ENCODE peak calls at places on chromosomes 5 and 9, in nine cellular contexts. One of them, this sample, is unnamed.
A peak's percentile ranks its signal among the peaks of the same experiment; 100 is the strongest.

GRCh38 chr9:129336601-129337286 is 158.7 kb upstream of the IER5L start:
- DNase-seq in WTC11: peak; percentile 60
- DNase-seq in CD8-positive, alpha-beta T cell: peak; percentile 36
- DNase-seq in GM20000: peak; percentile 59
- DNase-seq in fibroblast of lung: peak; percentile 75
- DNase-seq in astrocyte of the spinal cord: peak; percentile 80
- DNase-seq in stomach: peak; percentile 67
- DNase-seq in IMR-90: peak; percentile 55
- DNase-seq in heart left ventricle: peak; percentile 43
- DNase-seq in this sample: no peak

GRCh38 chr9:752201-752600 is 89.3 kb upstream of the DMRT1 start:
- DNase-seq in fibroblast of lung: peak; percentile 97
- DNase-seq in IMR-90: peak; percentile 97
- DNase-seq in CD8-positive, alpha-beta T cell: no peak
- DNase-seq in heart left ventricle: no peak
- DNase-seq in astrocyte of the spinal cord: peak; percentile 94
- DNase-seq in stomach: no peak
- DNase-seq in WTC11: no peak
- DNase-seq in GM20000: no peak
- DNase-seq in this sample: no peak

GRCh38 chr9:129863059-129863690 is 27.9 kb downstream of the USP20 start:
- DNase-seq in IMR-90: peak; percentile 81
- DNase-seq in stomach: peak; percentile 34
- DNase-seq in WTC11: no peak
- DNase-seq in fibroblast of lung: peak; percentile 61
- DNase-seq in astrocyte of the spinal cord: peak; percentile 79
- DNase-seq in heart left ventricle: no peak
- DNase-seq in GM20000: no peak
- DNase-seq in CD8-positive, alpha-beta T cell: peak; percentile 76
- DNase-seq in this sample: no peak

GRCh38 chr5:62315376-62316049 is 9.5 kb downstream of the KIF2A start:
- DNase-seq in astrocyte of the spinal cord: no peak
- DNase-seq in IMR-90: peak; percentile 46
- DNase-seq in GM20000: no peak
- DNase-seq in CD8-positive, alpha-beta T cell: no peak
- DNase-seq in WTC11: no peak
- DNase-seq in stomach: no peak
- DNase-seq in heart left ventricle: no peak
- DNase-seq in fibroblast of lung: peak; percentile 43
- DNase-seq in this sample: no peak

GRCh38 chr9:16784002-16784401 is 86.5 kb downstream of the BNC2 start:
- DNase-seq in IMR-90: no peak
- DNase-seq in WTC11: no peak
- DNase-seq in GM20000: no peak
- DNase-seq in CD8-positive, alpha-beta T cell: no peak
- DNase-seq in heart left ventricle: no peak
- DNase-seq in stomach: no peak
- DNase-seq in fibroblast of lung: no peak
- DNase-seq in astrocyte of the spinal cord: no peak
- DNase-seq in this sample: no peak

GRCh38 chr9:130946778-130947617 is 8.0 kb upstream of the FIBCD1 start:
- DNase-seq in fibroblast of lung: peak; percentile 54
- DNase-seq in astrocyte of the spinal cord: no peak
- DNase-seq in CD8-positive, alpha-beta T cell: no peak
- DNase-seq in stomach: no peak
- DNase-seq in heart left ventricle: no peak
- DNase-seq in IMR-90: no peak
- DNase-seq in GM20000: no peak
- DNase-seq in WTC11: no peak
- DNase-seq in this sample: no peak

GRCh38 chr5:6683241-6683640 is 30.0 kb upstream of the TENT4A start:
- DNase-seq in WTC11: no peak
- DNase-seq in CD8-positive, alpha-beta T cell: no peak
- DNase-seq in fibroblast of lung: no peak
- DNase-seq in IMR-90: no peak
- DNase-seq in GM20000: no peak
- DNase-seq in astrocyte of the spinal cord: no peak
- DNase-seq in stomach: no peak
- DNase-seq in heart left ventricle: no peak
- DNase-seq in this sample: no peak

GRCh38 chr9:126166291-126166690 is 160.3 kb upstream of the MVB12B start:
- DNase-seq in fibroblast of lung: no peak
- DNase-seq in heart left ventricle: no peak
- DNase-seq in astrocyte of the spinal cord: no peak
- DNase-seq in CD8-positive, alpha-beta T cell: no peak
- DNase-seq in IMR-90: no peak
- DNase-seq in GM20000: no peak
- DNase-seq in stomach: peak; percentile 1
- DNase-seq in WTC11: no peak
- DNase-seq in this sample: no peak

GRCh38 chr9:76269789-76270188 is 124.4 kb downstream of the RFK start:
- DNase-seq in WTC11: no peak
- DNase-seq in stomach: no peak
- DNase-seq in heart left ventricle: no peak
- DNase-seq in fibroblast of lung: peak; percentile 52
- DNase-seq in IMR-90: peak; percentile 60
- DNase-seq in astrocyte of the spinal cord: peak; percentile 45
- DNase-seq in GM20000: no peak
- DNase-seq in CD8-positive, alpha-beta T cell: no peak
- DNase-seq in this sample: no peak

GRCh38 chr5:141821430-141821925 is 56.7 kb downstream of the PCDH1 start:
- DNase-seq in heart left ventricle: no peak
- DNase-seq in CD8-positive, alpha-beta T cell: no peak
- DNase-seq in GM20000: no peak
- DNase-seq in IMR-90: peak; percentile 94
- DNase-seq in astrocyte of the spinal cord: peak; percentile 69
- DNase-seq in WTC11: no peak
- DNase-seq in stomach: no peak
- DNase-seq in fibroblast of lung: peak; percentile 96
- DNase-seq in this sample: no peak

GRCh38 chr9:137666950-137667670 is 48.3 kb downstream of the EHMT1 start:
- DNase-seq in CD8-positive, alpha-beta T cell: no peak
- DNase-seq in astrocyte of the spinal cord: no peak
- DNase-seq in WTC11: peak; percentile 77
- DNase-seq in heart left ventricle: peak; percentile 33
- DNase-seq in IMR-90: no peak
- DNase-seq in GM20000: no peak
- DNase-seq in fibroblast of lung: no peak
- DNase-seq in stomach: peak; percentile 48
- DNase-seq in this sample: no peak

GRCh38 chr9:96688745-96689464 is 33.8 kb upstream of the PRXL2C start:
- DNase-seq in heart left ventricle: no peak
- DNase-seq in IMR-90: no peak
- DNase-seq in astrocyte of the spinal cord: no peak
- DNase-seq in GM20000: no peak
- DNase-seq in stomach: no peak
- DNase-seq in WTC11: no peak
- DNase-seq in fibroblast of lung: no peak
- DNase-seq in CD8-positive, alpha-beta T cell: no peak
- DNase-seq in this sample: no peak

GRCh38 chr9:96688215-96688614 is 33.1 kb upstream of the PRXL2C start:
- DNase-seq in stomach: no peak
- DNase-seq in IMR-90: no peak
- DNase-seq in CD8-positive, alpha-beta T cell: no peak
- DNase-seq in astrocyte of the spinal cord: no peak
- DNase-seq in WTC11: no peak
- DNase-seq in GM20000: no peak
- DNase-seq in fibroblast of lung: no peak
- DNase-seq in heart left ventricle: no peak
- DNase-seq in this sample: no peak

GRCh38 chr9:96691326-96691725 is 36.2 kb upstream of the PRXL2C start:
- DNase-seq in astrocyte of the spinal cord: no peak
- DNase-seq in fibroblast of lung: no peak
- DNase-seq in heart left ventricle: no peak
- DNase-seq in stomach: no peak
- DNase-seq in WTC11: no peak
- DNase-seq in GM20000: no peak
- DNase-seq in IMR-90: no peak
- DNase-seq in CD8-positive, alpha-beta T cell: no peak
- DNase-seq in this sample: no peak

GRCh38 chr9:96680812-96681499 is 25.8 kb upstream of the PRXL2C start:
- DNase-seq in IMR-90: no peak
- DNase-seq in heart left ventricle: no peak
- DNase-seq in WTC11: no peak
- DNase-seq in CD8-positive, alpha-beta T cell: no peak
- DNase-seq in stomach: no peak
- DNase-seq in fibroblast of lung: no peak
- DNase-seq in GM20000: no peak
- DNase-seq in astrocyte of the spinal cord: no peak
- DNase-seq in this sample: no peak

DNA sequence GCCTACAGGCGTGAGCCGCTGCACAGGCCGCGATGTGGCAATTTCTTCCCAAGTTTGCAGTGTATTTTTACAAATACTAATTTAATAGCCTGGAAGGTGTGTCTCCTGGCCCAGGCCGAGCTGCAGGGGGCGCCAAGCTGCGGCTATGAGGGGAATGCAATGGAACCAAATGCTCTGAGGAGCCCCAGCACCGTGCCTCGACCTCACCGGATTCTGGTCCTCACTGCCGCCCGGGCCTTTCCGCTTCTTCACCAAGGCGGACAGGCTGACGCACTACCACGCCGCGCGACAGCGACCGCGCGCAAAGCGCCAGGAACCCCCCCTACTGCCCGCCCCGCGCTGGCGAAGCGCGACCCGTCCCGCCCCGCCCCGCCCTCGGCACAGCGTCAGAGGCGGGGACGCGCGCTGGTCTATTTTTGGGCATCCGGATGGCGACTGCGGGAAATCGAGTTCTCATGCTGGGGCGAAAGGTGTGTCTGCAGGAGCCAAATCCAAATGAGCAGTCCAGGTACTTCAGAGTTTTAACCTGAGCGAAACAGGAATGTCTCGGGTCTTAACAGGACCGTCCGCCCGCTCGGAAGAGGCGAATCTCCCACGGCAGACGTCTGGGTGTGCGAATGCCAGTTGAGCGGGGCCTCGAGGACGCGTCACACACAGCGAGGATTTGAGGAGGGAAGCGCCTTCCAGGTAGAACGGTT is 31.7 kb upstream of the PRXL2C start:
- DNase-seq in WTC11: peak; percentile 89
- DNase-seq in stomach: peak; percentile 74
- DNase-seq in CD8-positive, alpha-beta T cell: peak; percentile 65
- DNase-seq in GM20000: peak; percentile 65
- DNase-seq in heart left ventricle: peak; percentile 91
- DNase-seq in astrocyte of the spinal cord: peak; percentile 78
- DNase-seq in fibroblast of lung: peak; percentile 76
- DNase-seq in IMR-90: peak; percentile 57
- DNase-seq in this sample: peak; percentile 46
- TF ChIP-seq CTCF in WTC11: peak; percentile 57
- TF ChIP-seq CTCF in stomach: peak; percentile 46
- TF ChIP-seq CTCF in CD8-positive, alpha-beta T cell: peak; percentile 28
- TF ChIP-seq CTCF in GM20000: peak; percentile 46
- TF ChIP-seq CTCF in heart left ventricle: peak; percentile 61
- TF ChIP-seq CTCF in astrocyte of the spinal cord: peak; percentile 76
- TF ChIP-seq CTCF in fibroblast of lung: peak; percentile 74
- TF ChIP-seq CTCF in IMR-90: peak; percentile 59
- TF ChIP-seq CTCF in this sample: no peak

GRCh38 chr9:70422371-70423043 is 8.1 kb upstream of the KLF9 start:
- DNase-seq in stomach: no peak
- DNase-seq in heart left ventricle: no peak
- DNase-seq in IMR-90: no peak
- DNase-seq in CD8-positive, alpha-beta T cell: no peak
- DNase-seq in WTC11: no peak
- DNase-seq in fibroblast of lung: no peak
- DNase-seq in astrocyte of the spinal cord: no peak
- DNase-seq in GM20000: no peak
- DNase-seq in this sample: no peak

GRCh38 chr9:70429899-70430298 is 15.4 kb upstream of the KLF9 start:
- DNase-seq in GM20000: no peak
- DNase-seq in WTC11: no peak
- DNase-seq in heart left ventricle: no peak
- DNase-seq in stomach: no peak
- DNase-seq in CD8-positive, alpha-beta T cell: no peak
- DNase-seq in astrocyte of the spinal cord: no peak
- DNase-seq in fibroblast of lung: no peak
- DNase-seq in IMR-90: no peak
- DNase-seq in this sample: no peak

GRCh38 chr9:70425192-70425591 is 10.7 kb upstream of the KLF9 start:
- DNase-seq in heart left ventricle: no peak
- DNase-seq in astrocyte of the spinal cord: no peak
- DNase-seq in CD8-positive, alpha-beta T cell: no peak
- DNase-seq in IMR-90: no peak
- DNase-seq in fibroblast of lung: no peak
- DNase-seq in WTC11: no peak
- DNase-seq in stomach: no peak
- DNase-seq in GM20000: no peak
- DNase-seq in this sample: no peak

GRCh38 chr9:70428781-70429180 is 14.3 kb upstream of the KLF9 start:
- DNase-seq in GM20000: no peak
- DNase-seq in CD8-positive, alpha-beta T cell: no peak
- DNase-seq in IMR-90: no peak
- DNase-seq in heart left ventricle: no peak
- DNase-seq in fibroblast of lung: no peak
- DNase-seq in astrocyte of the spinal cord: no peak
- DNase-seq in WTC11: no peak
- DNase-seq in stomach: no peak
- DNase-seq in this sample: no peak

GRCh38 chr9:70427161-70427945 is 12.9 kb upstream of the KLF9 start:
- DNase-seq in heart left ventricle: no peak
- DNase-seq in IMR-90: peak; percentile 58
- DNase-seq in CD8-positive, alpha-beta T cell: no peak
- DNase-seq in stomach: no peak
- DNase-seq in astrocyte of the spinal cord: no peak
- DNase-seq in fibroblast of lung: peak; percentile 73
- DNase-seq in GM20000: no peak
- DNase-seq in WTC11: no peak
- DNase-seq in this sample: no peak
- TF ChIP-seq CTCF in heart left ventricle: no peak
- TF ChIP-seq CTCF in IMR-90: peak; percentile 15
- TF ChIP-seq CTCF in CD8-positive, alpha-beta T cell: no peak
- TF ChIP-seq CTCF in stomach: no peak
- TF ChIP-seq CTCF in astrocyte of the spinal cord: peak; percentile 6
- TF ChIP-seq CTCF in fibroblast of lung: peak; percentile 26
- TF ChIP-seq CTCF in GM20000: no peak
- TF ChIP-seq CTCF in WTC11: no peak
- TF ChIP-seq CTCF in this sample: no peak

DNA sequence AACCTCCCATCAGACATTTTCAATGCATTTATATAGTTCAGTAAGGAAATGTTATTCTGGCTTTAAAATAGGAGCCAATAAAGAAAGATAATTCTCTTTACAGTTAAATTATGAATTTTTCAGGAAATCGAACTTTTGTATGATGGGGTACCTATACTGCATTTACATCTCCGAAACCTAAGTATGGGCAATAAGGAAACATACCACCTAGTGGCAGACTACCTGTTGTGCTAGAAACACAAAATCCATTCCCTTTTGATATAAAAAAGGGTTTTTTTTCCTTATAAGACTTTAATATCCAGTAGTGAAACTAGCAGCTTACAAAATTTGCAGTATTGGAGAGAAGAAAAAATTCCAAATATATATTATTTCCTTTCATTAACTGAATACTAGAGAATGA is 21.3 kb upstream of the VLDLR start:
- DNase-seq in IMR-90: no peak
- DNase-seq in WTC11: no peak
- DNase-seq in GM20000: no peak
- DNase-seq in astrocyte of the spinal cord: no peak
- DNase-seq in CD8-positive, alpha-beta T cell: no peak
- DNase-seq in fibroblast of lung: no peak
- DNase-seq in stomach: no peak
- DNase-seq in heart left ventricle: no peak
- DNase-seq in this sample: no peak
- TF ChIP-seq CTCF in IMR-90: no peak
- TF ChIP-seq CTCF in WTC11: no peak
- TF ChIP-seq CTCF in GM20000: no peak
- TF ChIP-seq CTCF in astrocyte of the spinal cord: no peak
- TF ChIP-seq CTCF in CD8-positive, alpha-beta T cell: no peak
- TF ChIP-seq CTCF in fibroblast of lung: no peak
- TF ChIP-seq CTCF in stomach: no peak
- TF ChIP-seq CTCF in heart left ventricle: no peak
- TF ChIP-seq CTCF in this sample: no peak

GRCh38 chr5:76674330-76675066 is 41.4 kb upstream of the F2R start:
- DNase-seq in WTC11: no peak
- DNase-seq in IMR-90: no peak
- DNase-seq in stomach: no peak
- DNase-seq in heart left ventricle: no peak
- DNase-seq in fibroblast of lung: no peak
- DNase-seq in CD8-positive, alpha-beta T cell: no peak
- DNase-seq in astrocyte of the spinal cord: no peak
- DNase-seq in GM20000: no peak
- DNase-seq in this sample: no peak
- TF ChIP-seq CTCF in WTC11: no peak
- TF ChIP-seq CTCF in IMR-90: no peak
- TF ChIP-seq CTCF in stomach: no peak
- TF ChIP-seq CTCF in heart left ventricle: no peak
- TF ChIP-seq CTCF in fibroblast of lung: no peak
- TF ChIP-seq CTCF in CD8-positive, alpha-beta T cell: no peak
- TF ChIP-seq CTCF in astrocyte of the spinal cord: no peak
- TF ChIP-seq CTCF in GM20000: no peak
- TF ChIP-seq CTCF in this sample: no peak